ENCODE peak calls at places on chromosomes 2 and 18, in five cellular contexts. L is mesothelial cell of epicardium, V is mucosa of descending colon, C is GM03348, O is A549. Q is an unnamed sample.

GRCh38 chr18:79559121-79559835 is 120.3 kb upstream of the CTDP1 start:
- DNase-seq in V (no peak), L (no peak), O (no peak), C (no peak), Q (no peak)

GRCh38 chr18:51195602-51196115 is 1.8 kb downstream of the MEX3C start:
- DNase-seq in L (no peak), V (no peak), O (peak), C (no peak), Q (no peak)

GRCh38 chr2:1709970-1710560 is 34.2 kb downstream of the PXDN start:
- DNase-seq in L (no peak), C (no peak), V (no peak), O (no peak), Q (no peak)

GRCh38 chr18:50286391-50287027 is 983 bp downstream of the CXXC1 start:
- DNase-seq in C (peak), V (peak), O (peak), L (no peak), Q (no peak)

GRCh38 chr18:14100503-14101286 is 31.5 kb downstream of the ZNF519 start:
- DNase-seq in O (no peak), L (no peak), V (no peak), C (no peak), Q (no peak)

GRCh38 chr2:158178646-158179045 is 77.0 kb downstream of the UPP2 start:
- DNase-seq in C (no peak), V (no peak), L (no peak), O (no peak), Q (no peak)

GRCh38 chr2:26655611-26656195 is 14.5 kb upstream of the CIB4 start:
- DNase-seq in V (no peak), C (no peak), O (no peak), L (no peak), Q (no peak)

GRCh38 chr2:85283641-85284040 is 44.1 kb downstream of the TGOLN2 start:
- DNase-seq in C (no peak), L (no peak), O (no peak), V (no peak), Q (no peak)

GRCh38 chr2:6896930-6897759 is 19.6 kb downstream of the RSAD2 start:
- DNase-seq in C (peak), V (no peak), L (no peak), O (peak), Q (no peak)

GRCh38 chr2:235087812-235088607 is 136.2 kb downstream of the SH3BP4 start:
- DNase-seq in C (no peak), O (no peak), V (peak), L (peak), Q (no peak)

GRCh38 chr2:107418713-107419112 is 408.0 kb upstream of the RGPD4 start:
- DNase-seq in C (no peak), O (no peak), V (no peak), L (no peak), Q (no peak)

GRCh38 chr2:145631561-145631960 is 1111.6 kb upstream of the ZEB2 start:
- DNase-seq in C (peak), O (no peak), L (no peak), V (no peak), Q (no peak)

GRCh38 chr2:43792653-43793052 is 18.8 kb downstream of the DYNC2LI1 start:
- DNase-seq in V (no peak), C (no peak), O (no peak), L (no peak), Q (no peak)

GRCh38 chr2:42068571-42069178 is 20.9 kb downstream of the PKDCC start:
- DNase-seq in L (no peak), O (no peak), C (no peak), V (no peak), Q (no peak)

GRCh38 chr2:54176577-54176976 is 61.2 kb downstream of the ACYP2 start:
- DNase-seq in L (no peak), O (peak), C (peak), V (no peak), Q (peak)

GRCh38 chr18:79402209-79402576 is 6.5 kb downstream of the NFATC1 start:
- DNase-seq in C (no peak), V (peak), O (no peak), L (no peak), Q (no peak)

GRCh38 chr2:119827866-119828507 is 68.3 kb downstream of the PTPN4 start:
- DNase-seq in O (no peak), C (no peak), L (no peak), V (no peak), Q (no peak)

GRCh38 chr2:27291865-27292264 is 9.6 kb downstream of the TRIM54 start:
- DNase-seq in V (no peak), O (peak), C (no peak), L (no peak), Q (no peak)

GRCh38 chr2:72694715-72695496 is 130.9 kb downstream of the EXOC6B start:
- DNase-seq in L (peak), O (peak), C (peak), V (peak), Q (no peak)

GRCh38 chr18:73151086-73151485 is 283.3 kb upstream of the NETO1 start:
- DNase-seq in C (no peak), L (no peak), O (no peak), V (no peak), Q (no peak)

GRCh38 chr2:183927367-183928355 is 670.7 kb upstream of the ZNF804A start:
- DNase-seq in V (no peak), C (no peak), L (no peak), O (no peak), Q (no peak)

GRCh38 chr2:233426619-233427342 is 72.5 kb downstream of the DGKD start:
- DNase-seq in C (no peak), L (no peak), O (peak), V (no peak), Q (no peak)

GRCh38 chr18:48408111-48408726 is 964 bp downstream of the ZBTB7C start:
- DNase-seq in L (no peak), V (no peak), O (no peak), C (no peak), Q (no peak)

GRCh38 chr2:8761529-8762164 is 75.8 kb downstream of the KIDINS220 start:
- DNase-seq in L (no peak), O (peak), V (no peak), C (peak), Q (no peak)

GRCh38 chr2:26335231-26335630 is 10.7 kb upstream of the SELENOI start:
- DNase-seq in C (no peak), V (no peak), L (no peak), O (no peak), Q (no peak)

GRCh38 chr18:26383454-26384270 is 157.4 kb downstream of the TAF4B start:
- DNase-seq in C (peak), V (no peak), L (no peak), O (peak), Q (peak)

GRCh38 chr2:69216535-69217332 is 170.3 kb downstream of the GFPT1 start:
- DNase-seq in O (no peak), V (no peak), C (no peak), L (no peak), Q (no peak)

GRCh38 chr2:179842498-179843153 is 18.8 kb downstream of the ZNF385B start:
- DNase-seq in V (no peak), C (no peak), O (peak), L (no peak), Q (no peak)

GRCh38 chr18:3793545-3793944 is 343.6 kb downstream of the TGIF1 start:
- DNase-seq in O (no peak), V (no peak), L (no peak), C (no peak), Q (no peak)

GRCh38 chr2:181697571-181697970 is 17.3 kb upstream of the NEUROD1 start:
- DNase-seq in O (no peak), V (no peak), L (no peak), C (no peak), Q (no peak)

GRCh38 chr2:231780123-231780908 is 766 bp downstream of the PDE6D start:
- DNase-seq in O (no peak), C (peak), L (peak), V (peak), Q (no peak)

GRCh38 chr18:61710082-61710620 is 182.7 kb downstream of the RNF152 start:
- DNase-seq in V (no peak), L (no peak), C (no peak), O (no peak), Q (no peak)

Q was measured in smooth muscle cell of the brain vasculature.